ENCODE peak calls at places on chromosomes 16 and 17, in four cellular contexts. H is stimulated activated CD8-positive, alpha-beta memory T cell treated with anti-CD3 and anti-CD28 coated beads, Interleukin-7, amount 100 ng/mL, for 24 hours; C is KBM-7; K is A172. V is an unnamed sample.

GRCh38 chr16:12458591-12459400 is 344.9 kb downstream of the CPPED1 start:
- DNase-seq in H (no peak), C (peak; percentile 93), K (no peak), V (no peak)

GRCh38 chr16:84911490-84912216 is 91.9 kb downstream of the CRISPLD2 start:
- DNase-seq in H (no peak), C (no peak), K (no peak), V (no peak)

GRCh38 chr16:796296-797119 is 4.0 kb downstream of the GNG13 start:
- DNase-seq in H (no peak), C (no peak), K (no peak), V (no peak)

GRCh38 chr17:75031972-75032895 is 14.5 kb downstream of the ATP5PD start:
- DNase-seq in H (no peak), C (peak; percentile 58), K (peak; percentile 93), V (peak; percentile 63)

GRCh38 chr16:83842291-83842690 is 34.5 kb downstream of the HSBP1 start:
- DNase-seq in H (no peak), C (no peak), K (no peak), V (peak; percentile 55)

GRCh38 chr17:76513306-76513692 is 12.1 kb upstream of the RHBDF2 start:
- DNase-seq in H (no peak), C (no peak), K (no peak), V (no peak)

GRCh38 chr17:8226536-8227237 is 16.3 kb upstream of the AURKB start:
- DNase-seq in H (no peak), C (peak; percentile 95), K (peak; percentile 94), V (peak; percentile 67)

GRCh38 chr17:12992676-12993075 is 25.2 kb downstream of the ELAC2 start:
- DNase-seq in H (no peak), C (no peak), K (no peak), V (no peak)

GRCh38 chr17:35730400-35731005 is 936 bp upstream of the RASL10B start:
- DNase-seq in H (no peak), C (peak; percentile 48), K (no peak), V (no peak)

GRCh38 chr16:47037396-47037745 is 63.9 kb upstream of the DNAJA2 start:
- DNase-seq in H (no peak), C (peak; percentile 43), K (no peak), V (no peak)

GRCh38 chr17:10290046-10290445 is 82.8 kb downstream of the MYH13 start:
- DNase-seq in H (no peak), C (no peak), K (peak; percentile 33), V (no peak)

V was measured in Karpas-422.